ENCODE peak calls at places on chromosome 16, in five cellular contexts. E is EL, B is cerebellar cortex, Y is naive B cell, T is GM04504. D is an unnamed sample.

GRCh38 chr16:50592996-50593395 is 44.8 kb downstream of the NKD1 start:
- DNase-seq in B (no peak), T (no peak), Y (no peak), E (no peak), D (no peak)

GRCh38 chr16:85888405-85889331 is 10.3 kb upstream of the IRF8 start:
- DNase-seq in B (no peak), E (peak; percentile 89), T (peak; percentile 32), Y (peak; percentile 76), D (no peak)

GRCh38 chr16:15529673-15530072 is 95.3 kb downstream of the BMERB1 start:
- DNase-seq in B (no peak), Y (no peak), T (no peak), E (no peak), D (no peak)

GRCh38 chr16:31248344-31248743 is 11.4 kb upstream of the ITGAM start:
- DNase-seq in T (no peak), E (no peak), B (no peak), Y (no peak), D (no peak)

GRCh38 chr16:648786-649589 is at the start of gene WDR90:
- DNase-seq in T (peak; percentile 77), E (peak; percentile 91), B (peak; percentile 88), Y (peak; percentile 92), D (peak; percentile 98)

GRCh38 chr16:4517812-4518211 is 20.8 kb downstream of the CDIP1 start:
- DNase-seq in Y (no peak), T (no peak), B (peak; percentile 88), E (peak; percentile 38), D (peak; percentile 92)

GRCh38 chr16:4936181-4936990 is 562 bp downstream of the PPL start:
- DNase-seq in Y (no peak), E (no peak), T (no peak), B (peak; percentile 23), D (peak; percentile 87)

GRCh38 chr16:57300387-57301125 is 16.1 kb upstream of the PLLP start:
- DNase-seq in E (peak; percentile 98), Y (peak; percentile 99), T (peak; percentile 97), B (peak; percentile 99), D (peak; percentile 90)

GRCh38 chr16:30375830-30376229 is 1.2 kb downstream of the MYL11 start:
- DNase-seq in E (no peak), B (no peak), T (no peak), Y (no peak), D (no peak)

GRCh38 chr16:88367560-88367959 is 15.2 kb upstream of the ZNF469 start:
- DNase-seq in T (no peak), E (no peak), B (no peak), Y (no peak), D (no peak)

GRCh38 chr16:55499281-55499680 is 9.6 kb upstream of the LPCAT2 start:
- DNase-seq in B (no peak), T (no peak), Y (no peak), E (no peak), D (peak; percentile 3)

GRCh38 chr16:85204242-85205010 is 92.2 kb upstream of the CIBAR2 start:
- DNase-seq in T (peak; percentile 74), Y (no peak), E (peak; percentile 73), B (no peak), D (no peak)

GRCh38 chr16:88482630-88483391 is 29.7 kb downstream of the ZFPM1 start:
- DNase-seq in Y (no peak), T (no peak), E (no peak), B (no peak), D (peak; percentile 91)

GRCh38 chr16:17590711-17591654 is 120.2 kb upstream of the XYLT1 start:
- DNase-seq in B (no peak), Y (no peak), E (peak; percentile 4), T (no peak), D (no peak)

GRCh38 chr16:998615-999014 is 17.0 kb downstream of the SOX8 start:
- DNase-seq in Y (no peak), B (no peak), E (no peak), T (no peak), D (no peak)

GRCh38 chr16:50372611-50373344 is 4.0 kb upstream of the BRD7 start:
- DNase-seq in T (no peak), B (no peak), Y (no peak), E (peak; percentile 44), D (no peak)

GRCh38 chr16:19522369-19523159 is 666 bp upstream of the GDE1 start:
- DNase-seq in B (no peak), E (no peak), Y (no peak), T (no peak), D (no peak)

GRCh38 chr16:81647527-81647926 is 131.6 kb upstream of the PLCG2 start:
- DNase-seq in B (no peak), Y (no peak), E (peak; percentile 87), T (peak; percentile 43), D (peak; percentile 82)

GRCh38 chr16:12833939-12834338 is 30.3 kb upstream of the CPPED1 start:
- DNase-seq in E (peak; percentile 22), Y (no peak), B (no peak), T (no peak), D (peak; percentile 17)

GRCh38 chr16:29816694-29817441 is 916 bp downstream of the PAGR1 start:
- DNase-seq in E (peak; percentile 76), B (peak; percentile 52), Y (peak; percentile 23), T (no peak), D (peak; percentile 89)

GRCh38 chr16:48024042-48024441 is 131.8 kb downstream of the ABCC12 start:
- DNase-seq in B (no peak), T (no peak), E (no peak), Y (no peak), D (no peak)